ENCODE peak calls at places on chromosomes 7 and 10, in five cellular contexts. One of them, this sample, is unnamed.

GRCh38 chr7:2955177-2955768 is 88.4 kb downstream of the CARD11 start:
- DNase-seq in esophagus muscularis mucosa: no peak
- DNase-seq in IMR-90: no peak
- DNase-seq in heart left ventricle: no peak
- DNase-seq in uterus: no peak
- DNase-seq in this sample: no peak

GRCh38 chr10:87761892-87762291 is 56.1 kb downstream of the ATAD1 start:
- DNase-seq in esophagus muscularis mucosa: no peak
- DNase-seq in IMR-90: peak; percentile 82
- DNase-seq in heart left ventricle: no peak
- DNase-seq in uterus: no peak
- DNase-seq in this sample: no peak

GRCh38 chr7:81441750-81442149 is 328.1 kb downstream of the HGF start:
- DNase-seq in esophagus muscularis mucosa: no peak
- DNase-seq in IMR-90: no peak
- DNase-seq in heart left ventricle: no peak
- DNase-seq in uterus: no peak
- DNase-seq in this sample: no peak

GRCh38 chr10:101092742-101093386 is 31.1 kb downstream of the KAZALD1 start:
- DNase-seq in esophagus muscularis mucosa: no peak
- DNase-seq in IMR-90: no peak
- DNase-seq in heart left ventricle: no peak
- DNase-seq in uterus: no peak
- DNase-seq in this sample: no peak

GRCh38 chr10:93488956-93489528 is 6.9 kb upstream of the MYOF start:
- DNase-seq in esophagus muscularis mucosa: no peak
- DNase-seq in IMR-90: peak; percentile 37
- DNase-seq in heart left ventricle: no peak
- DNase-seq in uterus: no peak
- DNase-seq in this sample: no peak

GRCh38 chr10:95864906-95865813 is 42.6 kb upstream of the CC2D2B start:
- DNase-seq in esophagus muscularis mucosa: peak; percentile 91
- DNase-seq in IMR-90: peak; percentile 86
- DNase-seq in heart left ventricle: no peak
- DNase-seq in uterus: peak; percentile 34
- DNase-seq in this sample: peak; percentile 30

GRCh38 chr7:145884716-145885514 is 231.7 kb upstream of the CNTNAP2 start:
- DNase-seq in esophagus muscularis mucosa: no peak
- DNase-seq in IMR-90: no peak
- DNase-seq in heart left ventricle: no peak
- DNase-seq in uterus: no peak
- DNase-seq in this sample: no peak

GRCh38 chr7:42065942-42066341 is 171.1 kb downstream of the GLI3 start:
- DNase-seq in esophagus muscularis mucosa: no peak
- DNase-seq in IMR-90: peak; percentile 34
- DNase-seq in heart left ventricle: no peak
- DNase-seq in uterus: no peak
- DNase-seq in this sample: no peak

GRCh38 chr7:104328308-104328969 is at the start of gene LHFPL3:
- DNase-seq in esophagus muscularis mucosa: no peak
- DNase-seq in IMR-90: no peak
- DNase-seq in heart left ventricle: peak; percentile 59
- DNase-seq in uterus: no peak
- DNase-seq in this sample: no peak

GRCh38 chr10:24206334-24206733 is 2.6 kb upstream of the KIAA1217 start:
- DNase-seq in esophagus muscularis mucosa: no peak
- DNase-seq in IMR-90: no peak
- DNase-seq in heart left ventricle: no peak
- DNase-seq in uterus: no peak
- DNase-seq in this sample: no peak

GRCh38 chr10:117132751-117133231 is 5.3 kb downstream of the VAX1 start:
- DNase-seq in esophagus muscularis mucosa: peak; percentile 37
- DNase-seq in IMR-90: no peak
- DNase-seq in heart left ventricle: no peak
- DNase-seq in uterus: no peak
- DNase-seq in this sample: no peak

GRCh38 chr10:813286-813685 is 118.2 kb downstream of the LARP4B start:
- DNase-seq in esophagus muscularis mucosa: no peak
- DNase-seq in IMR-90: no peak
- DNase-seq in heart left ventricle: no peak
- DNase-seq in uterus: no peak
- DNase-seq in this sample: no peak

GRCh38 chr7:150340024-150340749 is 1.2 kb downstream of the RARRES2 start:
- DNase-seq in esophagus muscularis mucosa: no peak
- DNase-seq in IMR-90: peak; percentile 42
- DNase-seq in heart left ventricle: no peak
- DNase-seq in uterus: peak; percentile 50
- DNase-seq in this sample: no peak

GRCh38 chr7:115087437-115087836 is 165.5 kb downstream of the MDFIC start:
- DNase-seq in esophagus muscularis mucosa: no peak
- DNase-seq in IMR-90: peak; percentile 92
- DNase-seq in heart left ventricle: no peak
- DNase-seq in uterus: no peak
- DNase-seq in this sample: peak; percentile 56

GRCh38 chr7:127874951-127875608 is 156.2 kb downstream of the LRRC4 start:
- DNase-seq in esophagus muscularis mucosa: no peak
- DNase-seq in IMR-90: peak; percentile 47
- DNase-seq in heart left ventricle: no peak
- DNase-seq in uterus: no peak
- DNase-seq in this sample: no peak

GRCh38 chr7:70414368-70414767 is 717.6 kb upstream of the GALNT17 start:
- DNase-seq in esophagus muscularis mucosa: no peak
- DNase-seq in IMR-90: no peak
- DNase-seq in heart left ventricle: no peak
- DNase-seq in uterus: no peak
- DNase-seq in this sample: no peak

GRCh38 chr10:7794627-7795026 is 6.7 kb downstream of the ATP5F1C start:
- DNase-seq in esophagus muscularis mucosa: no peak
- DNase-seq in IMR-90: no peak
- DNase-seq in heart left ventricle: no peak
- DNase-seq in uterus: no peak
- DNase-seq in this sample: no peak

GRCh38 chr7:157538321-157538720 is 201.5 kb downstream of the DNAJB6 start:
- DNase-seq in esophagus muscularis mucosa: no peak
- DNase-seq in IMR-90: no peak
- DNase-seq in heart left ventricle: no peak
- DNase-seq in uterus: no peak
- DNase-seq in this sample: no peak

GRCh38 chr10:77919713-77920108 is 6.8 kb downstream of the DLG5 start:
- DNase-seq in esophagus muscularis mucosa: no peak
- DNase-seq in IMR-90: peak; percentile 90
- DNase-seq in heart left ventricle: no peak
- DNase-seq in uterus: no peak
- DNase-seq in this sample: no peak

GRCh38 chr10:72615985-72616384 is 9.9 kb downstream of the MICU1 start:
- DNase-seq in esophagus muscularis mucosa: no peak
- DNase-seq in IMR-90: no peak
- DNase-seq in heart left ventricle: no peak
- DNase-seq in uterus: no peak
- DNase-seq in this sample: no peak

GRCh38 chr7:155711081-155711480 is 66.6 kb downstream of the RBM33 start:
- DNase-seq in esophagus muscularis mucosa: no peak
- DNase-seq in IMR-90: no peak
- DNase-seq in heart left ventricle: no peak
- DNase-seq in uterus: no peak
- DNase-seq in this sample: no peak

GRCh38 chr10:36946598-36946997 is 178.8 kb upstream of the ANKRD30A start:
- DNase-seq in esophagus muscularis mucosa: no peak
- DNase-seq in IMR-90: no peak
- DNase-seq in heart left ventricle: no peak
- DNase-seq in uterus: no peak
- DNase-seq in this sample: no peak

GRCh38 chr7:130351664-130352015 is 7.0 kb downstream of the CPA5 start:
- DNase-seq in esophagus muscularis mucosa: no peak
- DNase-seq in IMR-90: no peak
- DNase-seq in heart left ventricle: no peak
- DNase-seq in uterus: no peak
- DNase-seq in this sample: no peak

GRCh38 chr7:80611779-80612178 is 26.7 kb upstream of the CD36 start:
- DNase-seq in esophagus muscularis mucosa: no peak
- DNase-seq in IMR-90: peak; percentile 86
- DNase-seq in heart left ventricle: peak; percentile 67
- DNase-seq in uterus: no peak
- DNase-seq in this sample: no peak

GRCh38 chr7:47380325-47381131 is 201.4 kb downstream of the TNS3 start:
- DNase-seq in esophagus muscularis mucosa: no peak
- DNase-seq in IMR-90: peak; percentile 73
- DNase-seq in heart left ventricle: no peak
- DNase-seq in uterus: no peak
- DNase-seq in this sample: peak; percentile 38

GRCh38 chr10:112821663-112822062 is 128.4 kb upstream of the TCF7L2 start:
- DNase-seq in esophagus muscularis mucosa: no peak
- DNase-seq in IMR-90: no peak
- DNase-seq in heart left ventricle: no peak
- DNase-seq in uterus: no peak
- DNase-seq in this sample: no peak

GRCh38 chr7:86975914-86976313 is 83.5 kb downstream of the ELAPOR2 start:
- DNase-seq in esophagus muscularis mucosa: no peak
- DNase-seq in IMR-90: no peak
- DNase-seq in heart left ventricle: no peak
- DNase-seq in uterus: no peak
- DNase-seq in this sample: no peak
- TF ChIP-seq CTCF in esophagus muscularis mucosa: no peak
- TF ChIP-seq CTCF in IMR-90: no peak
- TF ChIP-seq CTCF in heart left ventricle: no peak
- TF ChIP-seq CTCF in uterus: no peak
- TF ChIP-seq CTCF in this sample: no peak

DNA sequence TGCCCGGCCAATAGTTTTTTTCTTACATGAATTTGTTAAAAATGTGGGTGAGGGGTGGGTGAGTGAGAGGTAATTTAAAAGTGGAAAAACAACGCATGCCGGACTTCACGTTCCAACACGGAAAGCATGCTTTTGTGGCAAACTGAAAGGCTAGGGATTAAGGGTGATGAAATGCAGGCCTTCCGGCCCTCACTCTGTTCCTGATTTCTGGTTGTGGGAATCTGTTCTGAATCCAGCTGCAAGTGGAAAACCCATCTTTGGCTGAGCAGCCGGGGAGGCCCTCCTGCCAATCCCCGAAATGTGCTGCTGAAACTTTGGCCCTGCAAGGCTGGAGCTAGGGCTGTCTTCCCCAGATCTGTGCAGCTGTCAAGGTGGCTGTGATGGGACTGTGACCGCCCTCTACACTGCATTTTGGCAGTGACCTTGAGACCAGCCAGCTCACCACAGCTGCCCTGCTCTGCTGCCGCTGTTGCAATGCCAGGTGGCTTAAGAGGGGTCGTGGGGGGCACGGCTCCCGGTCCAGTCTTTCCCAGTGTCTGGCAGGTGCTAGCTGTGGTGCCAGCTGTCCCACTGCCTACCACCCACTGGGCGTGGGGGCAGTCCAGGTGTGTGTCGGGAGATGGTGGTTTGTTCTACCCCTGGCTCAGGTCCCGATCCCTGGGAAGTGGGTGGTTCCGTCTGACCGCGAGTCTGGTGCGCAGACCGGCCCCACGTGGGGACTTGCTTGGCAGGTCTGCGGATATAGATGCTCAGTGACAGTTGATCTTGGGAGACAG is 39.0 kb downstream of the TET1 start:
- DNase-seq in esophagus muscularis mucosa: no peak
- DNase-seq in IMR-90: peak; percentile 43
- DNase-seq in heart left ventricle: peak; percentile 68
- DNase-seq in uterus: peak; percentile 55
- DNase-seq in this sample: no peak
- H3K27ac ChIP-seq in esophagus muscularis mucosa: peak overlapping the region; percentile 78
- H3K27ac ChIP-seq in IMR-90: peak overlapping the region; percentile 92
- H3K27ac ChIP-seq in heart left ventricle: peak overlapping the region; percentile 70
- H3K27ac ChIP-seq in uterus: peak overlapping the region; percentile 63
- H3K27ac ChIP-seq in this sample: no peak overlapping the region

GRCh38 chr10:129967579-129968019 is 3.5 kb upstream of the EBF3 start:
- DNase-seq in esophagus muscularis mucosa: no peak
- DNase-seq in IMR-90: no peak
- DNase-seq in heart left ventricle: no peak
- DNase-seq in uterus: no peak
- DNase-seq in this sample: no peak

GRCh38 chr10:129968020-129968861 is 4.2 kb upstream of the EBF3 start:
- DNase-seq in esophagus muscularis mucosa: no peak
- DNase-seq in IMR-90: no peak
- DNase-seq in heart left ventricle: no peak
- DNase-seq in uterus: no peak
- DNase-seq in this sample: no peak

GRCh38 chr10:129965940-129966339 is 1.9 kb upstream of the EBF3 start:
- DNase-seq in esophagus muscularis mucosa: no peak
- DNase-seq in IMR-90: no peak
- DNase-seq in heart left ventricle: no peak
- DNase-seq in uterus: no peak
- DNase-seq in this sample: no peak

GRCh38 chr10:129966370-129966769 is 2.3 kb upstream of the EBF3 start:
- DNase-seq in esophagus muscularis mucosa: no peak
- DNase-seq in IMR-90: no peak
- DNase-seq in heart left ventricle: no peak
- DNase-seq in uterus: no peak
- DNase-seq in this sample: no peak

DNA sequence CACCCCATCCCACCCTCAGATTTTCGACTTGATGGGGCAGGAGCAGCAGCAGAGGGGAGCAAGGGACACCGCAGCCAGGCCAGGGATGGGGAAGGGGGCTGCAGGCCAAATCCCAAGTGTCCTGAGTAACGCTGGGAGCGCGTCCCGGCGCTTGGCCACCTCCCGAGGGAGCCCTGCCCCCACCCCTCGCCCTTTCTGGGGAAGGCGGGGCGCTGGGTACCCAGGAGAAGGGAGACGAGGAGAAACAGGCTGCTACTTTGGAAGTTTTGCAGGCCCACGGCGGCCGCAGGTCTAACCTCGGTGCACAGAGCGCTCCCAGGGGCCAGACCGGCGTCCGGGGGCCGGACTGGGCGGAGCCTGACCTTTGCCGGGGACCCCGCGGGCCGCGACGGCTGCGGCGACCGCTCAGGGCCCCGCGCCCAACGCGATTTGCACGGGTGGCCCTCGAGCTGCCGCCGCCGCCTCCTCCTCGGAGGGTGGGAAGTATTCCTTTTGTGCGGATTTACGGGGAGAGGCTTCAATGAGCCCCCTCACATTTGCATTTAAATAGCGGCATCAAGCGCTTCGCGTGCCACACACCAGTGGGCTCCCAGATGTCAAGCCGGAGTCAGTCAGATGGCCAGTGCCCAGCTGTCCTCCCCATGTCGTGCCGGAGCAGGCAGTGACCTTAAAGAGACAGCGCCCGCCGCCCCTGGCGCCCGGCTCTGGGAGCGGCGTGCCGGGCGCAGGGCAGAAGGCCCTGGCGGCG is 2.9 kb upstream of the EBF3 start:
- DNase-seq in esophagus muscularis mucosa: no peak
- DNase-seq in IMR-90: no peak
- DNase-seq in heart left ventricle: no peak
- DNase-seq in uterus: no peak
- DNase-seq in this sample: no peak
- H3K27me3 ChIP-seq in esophagus muscularis mucosa: peaks cover 84% of the 10 kb centered on the region
- H3K27me3 ChIP-seq in IMR-90: peaks cover 76% of the 10 kb centered on the region
- H3K27me3 ChIP-seq in heart left ventricle: peaks cover 87% of the 10 kb centered on the region
- H3K27me3 ChIP-seq in uterus: peaks cover 71% of the 10 kb centered on the region
- H3K27me3 ChIP-seq in this sample: peaks cover 47% of the 10 kb centered on the region

GRCh38 chr7:5822742-5823503 is 41.5 kb upstream of the RNF216 start:
- DNase-seq in esophagus muscularis mucosa: peak; percentile 97
- DNase-seq in IMR-90: peak; percentile 85
- DNase-seq in heart left ventricle: peak; percentile 98
- DNase-seq in uterus: peak; percentile 91
- DNase-seq in this sample: peak; percentile 97
- TF ChIP-seq CTCF in esophagus muscularis mucosa: peak; percentile 35
- TF ChIP-seq CTCF in IMR-90: no peak
- TF ChIP-seq CTCF in heart left ventricle: peak; percentile 5
- TF ChIP-seq CTCF in uterus: no peak
- TF ChIP-seq CTCF in this sample: no peak

This sample was measured in lung.